ENCODE peak calls at places on chromosomes 13 and 19, in eight cellular contexts. One of them, this sample, is unnamed.
A peak's percentile ranks its signal among the peaks of the same experiment; 100 is the strongest.

GRCh38 chr19:18308948-18309325 is 13.9 kb downstream of the LSM4 start:
- DNase-seq in left kidney: no peak
- DNase-seq in BE2C: no peak
- DNase-seq in T-helper 2 cell: no peak
- DNase-seq in NCI-H1436: no peak
- DNase-seq in pons: no peak
- DNase-seq in nucleus accumbens: no peak
- DNase-seq in non-pigmented ciliary epithelial cell: no peak
- DNase-seq in this sample: no peak

GRCh38 chr13:30932481-30933333 is at the start of gene TEX26:
- DNase-seq in pons: no peak
- DNase-seq in left kidney: peak; percentile 93
- DNase-seq in non-pigmented ciliary epithelial cell: no peak
- DNase-seq in BE2C: no peak
- DNase-seq in T-helper 2 cell: no peak
- DNase-seq in NCI-H1436: no peak
- DNase-seq in nucleus accumbens: no peak
- DNase-seq in this sample: no peak

GRCh38 chr13:111429064-111429558 is 108.7 kb downstream of the TEX29 start:
- DNase-seq in T-helper 2 cell: no peak
- DNase-seq in NCI-H1436: peak; percentile 61
- DNase-seq in nucleus accumbens: no peak
- DNase-seq in pons: peak; percentile 60
- DNase-seq in non-pigmented ciliary epithelial cell: no peak
- DNase-seq in left kidney: peak; percentile 80
- DNase-seq in BE2C: peak; percentile 57
- DNase-seq in this sample: peak; percentile 69

GRCh38 chr19:4671182-4671851 is 1.2 kb upstream of the MYDGF start:
- DNase-seq in NCI-H1436: no peak
- DNase-seq in non-pigmented ciliary epithelial cell: no peak
- DNase-seq in left kidney: no peak
- DNase-seq in BE2C: no peak
- DNase-seq in T-helper 2 cell: no peak
- DNase-seq in nucleus accumbens: no peak
- DNase-seq in pons: no peak
- DNase-seq in this sample: no peak

GRCh38 chr19:35986664-35987570 is 8.1 kb upstream of the SDHAF1 start:
- DNase-seq in nucleus accumbens: no peak
- DNase-seq in NCI-H1436: peak; percentile 25
- DNase-seq in pons: no peak
- DNase-seq in T-helper 2 cell: no peak
- DNase-seq in left kidney: peak; percentile 59
- DNase-seq in BE2C: peak; percentile 76
- DNase-seq in non-pigmented ciliary epithelial cell: no peak
- DNase-seq in this sample: peak; percentile 16

GRCh38 chr13:24997367-24997967 is 98.5 kb upstream of the PABPC3 start:
- DNase-seq in left kidney: peak; percentile 69
- DNase-seq in pons: peak; percentile 56
- DNase-seq in BE2C: peak; percentile 29
- DNase-seq in non-pigmented ciliary epithelial cell: no peak
- DNase-seq in nucleus accumbens: no peak
- DNase-seq in NCI-H1436: no peak
- DNase-seq in T-helper 2 cell: no peak
- DNase-seq in this sample: peak; percentile 53

GRCh38 chr13:94079876-94080275 is 399.6 kb downstream of the DCT start:
- DNase-seq in T-helper 2 cell: no peak
- DNase-seq in left kidney: no peak
- DNase-seq in non-pigmented ciliary epithelial cell: no peak
- DNase-seq in NCI-H1436: no peak
- DNase-seq in pons: no peak
- DNase-seq in nucleus accumbens: no peak
- DNase-seq in BE2C: no peak
- DNase-seq in this sample: no peak

GRCh38 chr19:45137179-45137761 is 23.5 kb downstream of the NKPD1 start:
- DNase-seq in nucleus accumbens: no peak
- DNase-seq in pons: no peak
- DNase-seq in NCI-H1436: no peak
- DNase-seq in BE2C: peak; percentile 11
- DNase-seq in non-pigmented ciliary epithelial cell: no peak
- DNase-seq in left kidney: no peak
- DNase-seq in T-helper 2 cell: no peak
- DNase-seq in this sample: no peak

GRCh38 chr13:106570354-106570822 is 2.5 kb upstream of the ARGLU1 start:
- DNase-seq in T-helper 2 cell: peak; percentile 61
- DNase-seq in nucleus accumbens: no peak
- DNase-seq in non-pigmented ciliary epithelial cell: no peak
- DNase-seq in left kidney: no peak
- DNase-seq in BE2C: peak; percentile 87
- DNase-seq in pons: no peak
- DNase-seq in NCI-H1436: no peak
- DNase-seq in this sample: no peak

GRCh38 chr13:39781381-39781780 is 125.9 kb downstream of the COG6 start:
- DNase-seq in NCI-H1436: no peak
- DNase-seq in T-helper 2 cell: no peak
- DNase-seq in non-pigmented ciliary epithelial cell: no peak
- DNase-seq in pons: peak; percentile 54
- DNase-seq in left kidney: no peak
- DNase-seq in BE2C: no peak
- DNase-seq in nucleus accumbens: no peak
- DNase-seq in this sample: no peak

GRCh38 chr13:28650284-28650683 is 8.6 kb upstream of the POMP start:
- DNase-seq in pons: no peak
- DNase-seq in left kidney: no peak
- DNase-seq in T-helper 2 cell: no peak
- DNase-seq in non-pigmented ciliary epithelial cell: no peak
- DNase-seq in nucleus accumbens: no peak
- DNase-seq in BE2C: no peak
- DNase-seq in NCI-H1436: no peak
- DNase-seq in this sample: no peak

GRCh38 chr19:41928221-41928683 is at the start of gene ERFL:
- DNase-seq in BE2C: no peak
- DNase-seq in NCI-H1436: no peak
- DNase-seq in non-pigmented ciliary epithelial cell: no peak
- DNase-seq in T-helper 2 cell: no peak
- DNase-seq in left kidney: peak; percentile 45
- DNase-seq in nucleus accumbens: no peak
- DNase-seq in pons: no peak
- DNase-seq in this sample: peak; percentile 23

GRCh38 chr19:43957891-43958290 is 6.9 kb downstream of the ZNF221 start:
- DNase-seq in NCI-H1436: no peak
- DNase-seq in nucleus accumbens: no peak
- DNase-seq in left kidney: no peak
- DNase-seq in BE2C: no peak
- DNase-seq in non-pigmented ciliary epithelial cell: no peak
- DNase-seq in T-helper 2 cell: no peak
- DNase-seq in pons: no peak
- DNase-seq in this sample: no peak

GRCh38 chr13:113149711-113150544 is 8.5 kb upstream of the PROZ start:
- DNase-seq in non-pigmented ciliary epithelial cell: no peak
- DNase-seq in NCI-H1436: no peak
- DNase-seq in nucleus accumbens: no peak
- DNase-seq in pons: no peak
- DNase-seq in left kidney: no peak
- DNase-seq in T-helper 2 cell: no peak
- DNase-seq in BE2C: no peak
- DNase-seq in this sample: no peak

GRCh38 chr19:1082165-1082927 is 12.8 kb downstream of the POLR2E start:
- DNase-seq in non-pigmented ciliary epithelial cell: no peak
- DNase-seq in T-helper 2 cell: peak; percentile 72
- DNase-seq in left kidney: peak; percentile 90
- DNase-seq in NCI-H1436: peak; percentile 93
- DNase-seq in nucleus accumbens: no peak
- DNase-seq in BE2C: peak; percentile 88
- DNase-seq in pons: no peak
- DNase-seq in this sample: no peak

GRCh38 chr13:90238433-90238832 is 1109.1 kb upstream of the MIR17HG start:
- DNase-seq in nucleus accumbens: no peak
- DNase-seq in non-pigmented ciliary epithelial cell: no peak
- DNase-seq in BE2C: no peak
- DNase-seq in left kidney: peak; percentile 75
- DNase-seq in NCI-H1436: no peak
- DNase-seq in T-helper 2 cell: no peak
- DNase-seq in pons: no peak
- DNase-seq in this sample: no peak

GRCh38 chr19:58579473-58580142 is 6.5 kb upstream of the MZF1 start:
- DNase-seq in T-helper 2 cell: no peak
- DNase-seq in left kidney: no peak
- DNase-seq in nucleus accumbens: no peak
- DNase-seq in non-pigmented ciliary epithelial cell: no peak
- DNase-seq in NCI-H1436: no peak
- DNase-seq in BE2C: no peak
- DNase-seq in pons: no peak
- DNase-seq in this sample: no peak

GRCh38 chr13:95248953-95249352 is 52.3 kb downstream of the ABCC4 start:
- DNase-seq in left kidney: no peak
- DNase-seq in non-pigmented ciliary epithelial cell: no peak
- DNase-seq in NCI-H1436: no peak
- DNase-seq in pons: no peak
- DNase-seq in nucleus accumbens: no peak
- DNase-seq in BE2C: no peak
- DNase-seq in T-helper 2 cell: no peak
- DNase-seq in this sample: no peak

GRCh38 chr19:1429750-1430149 is 8.4 kb upstream of the RPS15 start:
- DNase-seq in BE2C: no peak
- DNase-seq in left kidney: no peak
- DNase-seq in NCI-H1436: no peak
- DNase-seq in non-pigmented ciliary epithelial cell: no peak
- DNase-seq in pons: no peak
- DNase-seq in nucleus accumbens: no peak
- DNase-seq in T-helper 2 cell: no peak
- DNase-seq in this sample: no peak

GRCh38 chr19:5156231-5156986 is 184.2 kb downstream of the PTPRS start:
- DNase-seq in nucleus accumbens: no peak
- DNase-seq in non-pigmented ciliary epithelial cell: no peak
- DNase-seq in T-helper 2 cell: no peak
- DNase-seq in pons: no peak
- DNase-seq in left kidney: peak; percentile 29
- DNase-seq in NCI-H1436: no peak
- DNase-seq in BE2C: peak; percentile 53
- DNase-seq in this sample: no peak

GRCh38 chr19:48752511-48753365 is at the start of gene FUT1:
- DNase-seq in T-helper 2 cell: no peak
- DNase-seq in non-pigmented ciliary epithelial cell: no peak
- DNase-seq in NCI-H1436: peak; percentile 96
- DNase-seq in BE2C: peak; percentile 54
- DNase-seq in pons: no peak
- DNase-seq in left kidney: peak; percentile 94
- DNase-seq in nucleus accumbens: no peak
- DNase-seq in this sample: peak; percentile 95

GRCh38 chr13:109182777-109183465 is 553.5 kb downstream of the MYO16 start:
- DNase-seq in nucleus accumbens: no peak
- DNase-seq in T-helper 2 cell: no peak
- DNase-seq in BE2C: no peak
- DNase-seq in left kidney: no peak
- DNase-seq in pons: no peak
- DNase-seq in non-pigmented ciliary epithelial cell: no peak
- DNase-seq in NCI-H1436: no peak
- DNase-seq in this sample: no peak

GRCh38 chr13:44015808-44016207 is 136.1 kb downstream of the LACC1 start:
- DNase-seq in T-helper 2 cell: no peak
- DNase-seq in left kidney: no peak
- DNase-seq in non-pigmented ciliary epithelial cell: no peak
- DNase-seq in NCI-H1436: no peak
- DNase-seq in pons: no peak
- DNase-seq in nucleus accumbens: no peak
- DNase-seq in BE2C: no peak
- DNase-seq in this sample: no peak

GRCh38 chr13:45786293-45786920 is 65.1 kb downstream of the SIAH3 start:
- DNase-seq in pons: no peak
- DNase-seq in nucleus accumbens: no peak
- DNase-seq in left kidney: no peak
- DNase-seq in BE2C: no peak
- DNase-seq in non-pigmented ciliary epithelial cell: no peak
- DNase-seq in T-helper 2 cell: no peak
- DNase-seq in NCI-H1436: no peak
- DNase-seq in this sample: no peak

GRCh38 chr13:101144808-101145419 is 271.4 kb downstream of the NALCN start:
- DNase-seq in nucleus accumbens: no peak
- DNase-seq in non-pigmented ciliary epithelial cell: no peak
- DNase-seq in NCI-H1436: peak; percentile 25
- DNase-seq in left kidney: peak; percentile 73
- DNase-seq in T-helper 2 cell: peak; percentile 1
- DNase-seq in BE2C: no peak
- DNase-seq in pons: peak; percentile 74
- DNase-seq in this sample: peak; percentile 12

GRCh38 chr19:11092181-11092538 is 2.9 kb downstream of the LDLR start:
- DNase-seq in nucleus accumbens: no peak
- DNase-seq in NCI-H1436: no peak
- DNase-seq in left kidney: no peak
- DNase-seq in BE2C: no peak
- DNase-seq in non-pigmented ciliary epithelial cell: peak; percentile 41
- DNase-seq in pons: peak; percentile 59
- DNase-seq in T-helper 2 cell: peak; percentile 67
- DNase-seq in this sample: no peak

GRCh38 chr19:55383279-55383788 is 758 bp downstream of the TMEM238 start:
- DNase-seq in NCI-H1436: no peak
- DNase-seq in BE2C: no peak
- DNase-seq in T-helper 2 cell: no peak
- DNase-seq in non-pigmented ciliary epithelial cell: no peak
- DNase-seq in nucleus accumbens: no peak
- DNase-seq in left kidney: no peak
- DNase-seq in pons: no peak
- DNase-seq in this sample: no peak

This sample was measured in NCI-H1930.